ENCODE peak calls at places on chromosomes 11 and 22, in nine cellular contexts. A, X, W, Q, I, Y, F, R and S are unnamed samples.

GRCh38 chr11:125271436-125272064 is 107.0 kb downstream of the PKNOX2 start:
- DNase-seq in Q (no peak), F (no peak), R (no peak), X (no peak), W (peak; percentile 48), Y (no peak), A (no peak), I (no peak), S (no peak)

GRCh38 chr11:3808846-3809623 is 675 bp downstream of the PGAP2 start:
- DNase-seq in W (peak; percentile 68), X (peak; percentile 80), A (peak; percentile 62), I (peak; percentile 80), Q (peak; percentile 65), F (peak; percentile 68), Y (peak; percentile 75), R (peak; percentile 86), S (peak; percentile 27)

GRCh38 chr11:17846852-17847453 is 112.4 kb downstream of the KCNC1 start:
- DNase-seq in W (peak; percentile 12), A (no peak), I (peak; percentile 53), Y (peak; percentile 8), Q (peak; percentile 34), F (no peak), R (no peak), X (peak; percentile 31), S (peak; percentile 29)

GRCh38 chr22:45549739-45550138 is 47.1 kb downstream of the FBLN1 start:
- DNase-seq in I (peak; percentile 29), A (no peak), W (peak; percentile 71), F (no peak), X (peak; percentile 13), R (no peak), Q (no peak), Y (no peak), S (no peak)

GRCh38 chr11:76808996-76809395 is 25.8 kb downstream of the TSKU start:
- DNase-seq in F (no peak), W (no peak), I (no peak), Y (no peak), A (no peak), R (no peak), X (no peak), Q (no peak), S (no peak)

GRCh38 chr11:10654211-10655150 is 39.1 kb downstream of the IRAG1 start:
- DNase-seq in Y (peak; percentile 63), I (peak; percentile 62), R (peak; percentile 64), W (peak; percentile 74), F (peak; percentile 66), Q (peak; percentile 67), X (peak; percentile 68), A (peak; percentile 55), S (peak; percentile 61)

GRCh38 chr11:61851900-61852295 is 23.8 kb downstream of the FADS2 start:
- DNase-seq in X (no peak), Q (no peak), R (no peak), I (no peak), Y (no peak), F (no peak), A (no peak), W (no peak), S (no peak)

GRCh38 chr22:17266261-17266971 is 47.2 kb upstream of the ADA2 start:
- DNase-seq in R (no peak), A (no peak), I (no peak), Q (peak; percentile 90), Y (no peak), F (no peak), X (peak; percentile 80), W (no peak), S (peak; percentile 92)

GRCh38 chr11:110776091-110776490 is 63.9 kb upstream of the ARHGAP20 start:
- DNase-seq in R (no peak), Y (no peak), W (peak; percentile 4), X (no peak), F (no peak), I (no peak), Q (no peak), A (no peak), S (no peak)

GRCh38 chr11:71458146-71459070 is 5.4 kb downstream of the NADSYN1 start:
- DNase-seq in W (no peak), Y (no peak), F (no peak), I (peak; percentile 18), Q (no peak), X (no peak), A (no peak), R (no peak), S (no peak)

GRCh38 chr11:78564037-78564888 is 10.4 kb downstream of the NARS2 start:
- DNase-seq in Q (peak; percentile 84), A (peak; percentile 51), Y (peak; percentile 73), R (peak; percentile 72), I (peak; percentile 91), X (peak; percentile 81), W (peak; percentile 73), F (peak; percentile 36), S (peak; percentile 72)

GRCh38 chr11:126411971-126412381 is 56.5 kb downstream of the ST3GAL4 start:
- DNase-seq in Y (no peak), Q (peak; percentile 44), X (no peak), I (no peak), W (peak; percentile 48), F (no peak), R (no peak), A (no peak), S (no peak)

GRCh38 chr11:120511116-120511803 is at the start of gene GRIK4:
- DNase-seq in A (peak; percentile 39), R (peak; percentile 89), W (peak; percentile 89), X (peak; percentile 92), I (peak; percentile 80), F (peak; percentile 96), Y (peak; percentile 81), Q (peak; percentile 93), S (peak; percentile 94)

GRCh38 chr11:50075856-50076255 is 43.2 kb downstream of the OR4C45 start:
- DNase-seq in R (no peak), I (no peak), A (no peak), Q (no peak), F (no peak), Y (no peak), W (no peak), X (no peak), S (no peak)

GRCh38 chr22:42644422-42645340 is 4.3 kb upstream of the ATP5MGL start:
- DNase-seq in X (peak; percentile 52), A (no peak), Q (no peak), I (no peak), Y (no peak), R (no peak), F (no peak), W (peak; percentile 73), S (no peak)

GRCh38 chr22:39596601-39597000 is 26.0 kb downstream of the CACNA1I start:
- DNase-seq in Y (no peak), Q (no peak), W (no peak), A (no peak), F (no peak), X (no peak), R (no peak), I (no peak), S (no peak)
- TF ChIP-seq EZH2phosphoT487 in Y (no peak), Q (no peak), W (no peak), A (no peak), F (no peak), X (no peak), R (no peak), I (no peak), S (no peak)

GRCh38 chr22:20424937-20425587 is 12.6 kb downstream of the SCARF2 start:
- DNase-seq in I (no peak), F (peak; percentile 75), Q (peak; percentile 94), W (no peak), Y (no peak), X (peak; percentile 7), R (no peak), A (no peak), S (peak; percentile 4)

GRCh38 chr22:20425821-20426615 is 11.6 kb downstream of the SCARF2 start:
- DNase-seq in F (no peak), I (no peak), R (no peak), W (no peak), Q (peak; percentile 66), Y (no peak), X (no peak), A (no peak), S (no peak)

GRCh38 chr22:20423636-20424511 is 13.8 kb downstream of the SCARF2 start:
- DNase-seq in F (peak; percentile 71), Y (no peak), I (no peak), R (no peak), A (no peak), Q (no peak), W (no peak), X (peak; percentile 13), S (peak; percentile 3)

GRCh38 chr22:20422965-20423635 is 14.5 kb downstream of the SCARF2 start:
- DNase-seq in Q (no peak), Y (no peak), R (no peak), I (no peak), F (peak; percentile 88), X (peak; percentile 15), A (no peak), W (peak; percentile 73), S (no peak)

GRCh38 chr22:20424553-20424936 is 13.1 kb downstream of the SCARF2 start:
- DNase-seq in F (no peak), W (no peak), R (no peak), Q (no peak), I (no peak), A (no peak), Y (no peak), X (no peak), S (no peak)
- H3K36me3 ChIP-seq in F (peaks cover 42% of the 10 kb centered on the region), W (peaks cover 8% of the 10 kb centered on the region), R (no peaks in the 10 kb centered on the region), Q (no peaks in the 10 kb centered on the region), I (no peaks in the 10 kb centered on the region), A (no peaks in the 10 kb centered on the region), Y (no peaks in the 10 kb centered on the region), X (no peaks in the 10 kb centered on the region), S (no peaks in the 10 kb centered on the region)

GRCh38 chr11:12458042-12458441 is 80.7 kb downstream of the PARVA start:
- DNase-seq in I (no peak), X (no peak), Y (no peak), W (no peak), R (no peak), F (no peak), Q (no peak), A (no peak), S (no peak)

GRCh38 chr11:12455938-12456337 is 78.6 kb downstream of the PARVA start:
- DNase-seq in Q (no peak), X (no peak), F (no peak), I (no peak), W (peak; percentile 80), A (no peak), R (no peak), Y (no peak), S (no peak)

GRCh38 chr11:12453243-12453642 is 75.9 kb downstream of the PARVA start:
- DNase-seq in A (no peak), F (no peak), Q (no peak), Y (no peak), R (no peak), I (no peak), W (no peak), X (no peak), S (peak; percentile 64)

GRCh38 chr11:12457030-12457600 is 79.7 kb downstream of the PARVA start:
- DNase-seq in A (no peak), Y (no peak), W (peak; percentile 80), F (no peak), X (no peak), R (no peak), I (no peak), Q (no peak), S (no peak)

GRCh38 chr11:12454782-12455181 is 77.4 kb downstream of the PARVA start:
- DNase-seq in R (no peak), I (peak; percentile 25), F (no peak), A (no peak), Y (no peak), X (no peak), Q (no peak), W (peak; percentile 36), S (no peak)
- H3K27ac ChIP-seq in R (no peak overlapping the region), I (no peak overlapping the region), F (peak overlapping the region; percentile 47), A (no peak overlapping the region), Y (no peak overlapping the region), X (no peak overlapping the region), Q (no peak overlapping the region), W (peak overlapping the region; percentile 75), S (no peak overlapping the region)

GRCh38 chr11:128643661-128644060 is 50.2 kb upstream of the FLI1 start:
- DNase-seq in X (no peak), Q (peak; percentile 71), I (no peak), A (no peak), W (no peak), R (no peak), F (no peak), Y (no peak), S (peak; percentile 35)
- TF ChIP-seq EZH2phosphoT487 in X (no peak), Q (no peak), I (no peak), A (no peak), W (no peak), R (no peak), F (no peak), Y (no peak), S (no peak)